ENCODE peak calls at places on chromosomes 11 and 22, in six cellular contexts. One of them, this sample, is unnamed.
A peak's percentile ranks its signal among the peaks of the same experiment; 100 is the strongest.

GRCh38 chr11:111870522-111870886 is 877 bp downstream of the ALG9 start:
- DNase-seq in adrenal gland: no peak
- DNase-seq in psoas muscle: no peak
- DNase-seq in PC-9: no peak
- DNase-seq in kidney: no peak
- DNase-seq in spleen: no peak
- DNase-seq in this sample: no peak

GRCh38 chr22:45341503-45341902 is 31.8 kb downstream of the FAM118A start:
- DNase-seq in adrenal gland: no peak
- DNase-seq in psoas muscle: no peak
- DNase-seq in PC-9: no peak
- DNase-seq in kidney: no peak
- DNase-seq in spleen: no peak
- DNase-seq in this sample: no peak

GRCh38 chr11:4044971-4045646 is 49.5 kb upstream of the RRM1 start:
- DNase-seq in adrenal gland: no peak
- DNase-seq in psoas muscle: no peak
- DNase-seq in PC-9: no peak
- DNase-seq in kidney: no peak
- DNase-seq in spleen: no peak
- DNase-seq in this sample: no peak

GRCh38 chr22:38017272-38017920 is 33.0 kb upstream of the SOX10 start:
- DNase-seq in adrenal gland: peak; percentile 93
- DNase-seq in psoas muscle: peak; percentile 82
- DNase-seq in PC-9: peak; percentile 53
- DNase-seq in kidney: peak; percentile 91
- DNase-seq in spleen: no peak
- DNase-seq in this sample: peak; percentile 69

GRCh38 chr11:75667831-75668507 is 869 bp downstream of the MAP6 start:
- DNase-seq in adrenal gland: peak; percentile 70
- DNase-seq in psoas muscle: peak; percentile 65
- DNase-seq in PC-9: no peak
- DNase-seq in kidney: peak; percentile 87
- DNase-seq in spleen: no peak
- DNase-seq in this sample: peak; percentile 40

GRCh38 chr11:62601114-62601363 is 626 bp downstream of the MTA2 start:
- DNase-seq in adrenal gland: no peak
- DNase-seq in psoas muscle: peak; percentile 64
- DNase-seq in PC-9: no peak
- DNase-seq in kidney: no peak
- DNase-seq in spleen: peak; percentile 94
- DNase-seq in this sample: no peak

GRCh38 chr11:33040862-33041453 is 1.6 kb downstream of the TCP11L1 start:
- DNase-seq in adrenal gland: no peak
- DNase-seq in psoas muscle: no peak
- DNase-seq in PC-9: no peak
- DNase-seq in kidney: no peak
- DNase-seq in spleen: no peak
- DNase-seq in this sample: no peak

GRCh38 chr11:122661182-122661945 is 5.8 kb downstream of the UBASH3B start:
- DNase-seq in adrenal gland: no peak
- DNase-seq in psoas muscle: no peak
- DNase-seq in PC-9: peak; percentile 64
- DNase-seq in kidney: no peak
- DNase-seq in spleen: no peak
- DNase-seq in this sample: peak; percentile 52

GRCh38 chr11:61442616-61443015 is 12.7 kb downstream of the SDHAF2 start:
- DNase-seq in adrenal gland: no peak
- DNase-seq in psoas muscle: no peak
- DNase-seq in PC-9: no peak
- DNase-seq in kidney: no peak
- DNase-seq in spleen: no peak
- DNase-seq in this sample: no peak

GRCh38 chr11:77806415-77806814 is 14.1 kb downstream of the RSF1 start:
- DNase-seq in adrenal gland: no peak
- DNase-seq in psoas muscle: no peak
- DNase-seq in PC-9: no peak
- DNase-seq in kidney: no peak
- DNase-seq in spleen: no peak
- DNase-seq in this sample: no peak

GRCh38 chr11:76186776-76187279 is 19.5 kb downstream of the WNT11 start:
- DNase-seq in adrenal gland: peak; percentile 66
- DNase-seq in psoas muscle: peak; percentile 42
- DNase-seq in PC-9: no peak
- DNase-seq in kidney: no peak
- DNase-seq in spleen: no peak
- DNase-seq in this sample: no peak

GRCh38 chr11:88338223-88338661 is 706 bp upstream of the CTSC start:
- DNase-seq in adrenal gland: peak; percentile 70
- DNase-seq in psoas muscle: peak; percentile 26
- DNase-seq in PC-9: peak; percentile 26
- DNase-seq in kidney: peak; percentile 65
- DNase-seq in spleen: peak; percentile 82
- DNase-seq in this sample: peak; percentile 79

GRCh38 chr11:26079966-26080365 is 252.0 kb upstream of the ANO3 start:
- DNase-seq in adrenal gland: no peak
- DNase-seq in psoas muscle: no peak
- DNase-seq in PC-9: no peak
- DNase-seq in kidney: no peak
- DNase-seq in spleen: no peak
- DNase-seq in this sample: no peak

GRCh38 chr22:33401291-33401690 is 343.1 kb upstream of the SYN3 start:
- DNase-seq in adrenal gland: no peak
- DNase-seq in psoas muscle: no peak
- DNase-seq in PC-9: no peak
- DNase-seq in kidney: no peak
- DNase-seq in spleen: no peak
- DNase-seq in this sample: peak; percentile 39

GRCh38 chr11:134863294-134863693 is 451.3 kb upstream of the B3GAT1 start:
- DNase-seq in adrenal gland: no peak
- DNase-seq in psoas muscle: no peak
- DNase-seq in PC-9: no peak
- DNase-seq in kidney: no peak
- DNase-seq in spleen: no peak
- DNase-seq in this sample: no peak

GRCh38 chr22:32538516-32538915 is 63.9 kb downstream of the FBXO7 start:
- DNase-seq in adrenal gland: no peak
- DNase-seq in psoas muscle: no peak
- DNase-seq in PC-9: no peak
- DNase-seq in kidney: no peak
- DNase-seq in spleen: no peak
- DNase-seq in this sample: no peak

GRCh38 chr11:73345481-73346147 is 30.6 kb upstream of the RELT start:
- DNase-seq in adrenal gland: no peak
- DNase-seq in psoas muscle: no peak
- DNase-seq in PC-9: no peak
- DNase-seq in kidney: no peak
- DNase-seq in spleen: no peak
- DNase-seq in this sample: no peak

GRCh38 chr11:107606122-107606521 is 15.2 kb downstream of the ELMOD1 start:
- DNase-seq in adrenal gland: no peak
- DNase-seq in psoas muscle: no peak
- DNase-seq in PC-9: no peak
- DNase-seq in kidney: no peak
- DNase-seq in spleen: no peak
- DNase-seq in this sample: no peak

GRCh38 chr11:34055218-34056000 is 3.9 kb downstream of the CAPRIN1 start:
- DNase-seq in adrenal gland: no peak
- DNase-seq in psoas muscle: no peak
- DNase-seq in PC-9: no peak
- DNase-seq in kidney: no peak
- DNase-seq in spleen: no peak
- DNase-seq in this sample: no peak

GRCh38 chr11:108929241-108929640 is 264.4 kb downstream of the DDX10 start:
- DNase-seq in adrenal gland: no peak
- DNase-seq in psoas muscle: no peak
- DNase-seq in PC-9: no peak
- DNase-seq in kidney: no peak
- DNase-seq in spleen: no peak
- DNase-seq in this sample: peak; percentile 95

GRCh38 chr11:92552942-92553341 is 328.3 kb downstream of the FAT3 start:
- DNase-seq in adrenal gland: no peak
- DNase-seq in psoas muscle: no peak
- DNase-seq in PC-9: no peak
- DNase-seq in kidney: no peak
- DNase-seq in spleen: no peak
- DNase-seq in this sample: peak; percentile 15

DNA sequence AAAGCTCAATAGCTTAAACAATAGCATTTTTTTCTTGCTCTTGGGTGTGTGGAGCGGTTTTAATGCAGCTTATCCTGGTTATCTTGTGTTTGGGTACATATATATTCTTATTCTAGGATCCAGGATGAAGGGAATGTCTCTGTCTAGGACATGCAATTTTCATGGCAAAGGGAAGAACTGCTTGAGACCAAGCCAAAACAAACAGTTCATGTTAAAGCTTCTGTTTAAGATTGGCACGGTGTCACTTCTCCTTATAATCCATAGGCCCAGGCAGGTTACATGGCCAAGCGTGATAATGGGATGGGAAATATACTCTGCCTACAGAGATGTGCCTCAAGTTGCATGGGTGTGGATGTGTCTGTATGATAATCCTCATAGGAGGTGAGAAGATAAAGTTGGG is 177.1 kb upstream of the PGR start:
- DNase-seq in adrenal gland: no peak
- DNase-seq in psoas muscle: no peak
- DNase-seq in PC-9: no peak
- DNase-seq in kidney: no peak
- DNase-seq in spleen: no peak
- DNase-seq in this sample: no peak
- TF ChIP-seq CTCF in adrenal gland: no peak
- TF ChIP-seq CTCF in psoas muscle: no peak
- TF ChIP-seq CTCF in PC-9: no peak
- TF ChIP-seq CTCF in kidney: no peak
- TF ChIP-seq CTCF in spleen: no peak
- TF ChIP-seq CTCF in this sample: no peak

DNA sequence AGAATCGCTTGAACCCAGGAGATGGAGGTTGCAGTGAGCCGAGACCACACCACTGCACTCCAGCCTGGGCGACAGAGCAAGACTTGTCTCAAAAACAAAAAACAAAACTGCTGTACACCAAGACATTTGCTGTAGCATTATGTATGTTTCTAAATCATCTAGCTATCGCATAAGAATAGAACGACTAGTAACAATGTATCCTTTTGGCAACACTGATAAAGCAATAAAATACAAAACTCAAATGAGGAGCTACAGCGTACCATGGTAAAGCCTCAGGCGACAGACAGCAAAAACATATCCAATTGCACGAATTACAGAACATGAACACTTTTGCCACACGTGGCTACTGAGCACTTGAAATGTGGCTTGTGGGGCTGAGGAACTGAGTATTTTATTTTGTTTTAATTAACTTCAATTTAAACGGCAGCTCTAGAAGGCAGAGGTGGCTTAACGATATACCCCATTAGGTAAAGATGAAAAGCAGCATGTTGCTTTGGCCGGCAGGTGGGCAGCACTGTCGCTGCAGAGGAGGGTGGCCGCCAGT is 2.3 kb downstream of the TUBGCP6 start:
- DNase-seq in adrenal gland: no peak
- DNase-seq in psoas muscle: no peak
- DNase-seq in PC-9: no peak
- DNase-seq in kidney: no peak
- DNase-seq in spleen: no peak
- DNase-seq in this sample: peak; percentile 9
- H3K4me3 ChIP-seq in adrenal gland: no peak overlapping the region
- H3K4me3 ChIP-seq in psoas muscle: peak overlapping the region; percentile 98
- H3K4me3 ChIP-seq in PC-9: peak overlapping the region; percentile 86
- H3K4me3 ChIP-seq in kidney: peak overlapping the region; percentile 57
- H3K4me3 ChIP-seq in spleen: peak overlapping the region; percentile 87
- H3K4me3 ChIP-seq in this sample: peak overlapping the region; percentile 60

GRCh38 chr22:39349506-39349966 is 255 bp upstream of the SYNGR1 start:
- DNase-seq in adrenal gland: no peak
- DNase-seq in psoas muscle: peak; percentile 46
- DNase-seq in PC-9: peak; percentile 28
- DNase-seq in kidney: no peak
- DNase-seq in spleen: peak; percentile 79
- DNase-seq in this sample: no peak
- TF ChIP-seq CTCF in adrenal gland: no peak
- TF ChIP-seq CTCF in psoas muscle: no peak
- TF ChIP-seq CTCF in PC-9: no peak
- TF ChIP-seq CTCF in kidney: peak; percentile 24
- TF ChIP-seq CTCF in spleen: no peak
- TF ChIP-seq CTCF in this sample: no peak

GRCh38 chr11:14644396-14645246 is 1.0 kb downstream of the PDE3B start:
- DNase-seq in adrenal gland: peak; percentile 13
- DNase-seq in psoas muscle: peak; percentile 18
- DNase-seq in PC-9: no peak
- DNase-seq in kidney: peak; percentile 76
- DNase-seq in spleen: peak; percentile 92
- DNase-seq in this sample: peak; percentile 9
- H3K4me3 ChIP-seq in adrenal gland: peak overlapping the region; percentile 58
- H3K4me3 ChIP-seq in psoas muscle: peak overlapping the region; percentile 87
- H3K4me3 ChIP-seq in PC-9: peak overlapping the region; percentile 75
- H3K4me3 ChIP-seq in kidney: peak overlapping the region; percentile 58
- H3K4me3 ChIP-seq in spleen: peak overlapping the region; percentile 90
- H3K4me3 ChIP-seq in this sample: peak overlapping the region; percentile 73

GRCh38 chr11:46321757-46322156 is 25.5 kb upstream of the DGKZ start:
- DNase-seq in adrenal gland: no peak
- DNase-seq in psoas muscle: no peak
- DNase-seq in PC-9: no peak
- DNase-seq in kidney: no peak
- DNase-seq in spleen: no peak
- DNase-seq in this sample: no peak

GRCh38 chr11:46319074-46319453 is 28.2 kb upstream of the DGKZ start:
- DNase-seq in adrenal gland: no peak
- DNase-seq in psoas muscle: no peak
- DNase-seq in PC-9: no peak
- DNase-seq in kidney: no peak
- DNase-seq in spleen: no peak
- DNase-seq in this sample: no peak

GRCh38 chr11:46326813-46327416 is 20.3 kb upstream of the DGKZ start:
- DNase-seq in adrenal gland: no peak
- DNase-seq in psoas muscle: no peak
- DNase-seq in PC-9: no peak
- DNase-seq in kidney: no peak
- DNase-seq in spleen: no peak
- DNase-seq in this sample: no peak

GRCh38 chr11:46327829-46328228 is 19.4 kb upstream of the DGKZ start:
- DNase-seq in adrenal gland: no peak
- DNase-seq in psoas muscle: no peak
- DNase-seq in PC-9: peak; percentile 32
- DNase-seq in kidney: no peak
- DNase-seq in spleen: no peak
- DNase-seq in this sample: no peak

DNA sequence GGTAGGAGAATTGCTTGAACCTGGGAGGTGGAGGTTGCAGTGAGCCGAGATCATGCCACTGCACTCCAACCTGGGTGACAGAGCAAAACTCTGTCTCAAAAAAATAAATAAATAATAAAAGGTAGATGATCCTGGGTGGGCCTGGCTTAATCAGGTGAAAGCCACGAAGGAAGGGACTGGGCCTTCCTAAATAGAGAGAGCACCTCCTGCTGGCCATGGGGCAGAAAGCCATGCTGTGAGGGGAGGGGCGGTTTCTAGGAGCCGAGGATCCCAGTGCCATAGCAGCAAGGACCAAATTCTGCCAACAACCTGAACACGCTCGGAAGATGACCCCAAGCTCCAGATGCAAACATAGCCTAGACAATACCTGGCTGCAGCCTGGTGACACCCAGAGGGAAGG is 24.5 kb upstream of the DGKZ start:
- DNase-seq in adrenal gland: no peak
- DNase-seq in psoas muscle: no peak
- DNase-seq in PC-9: no peak
- DNase-seq in kidney: no peak
- DNase-seq in spleen: no peak
- DNase-seq in this sample: peak; percentile 31
- TF ChIP-seq CTCF in adrenal gland: no peak
- TF ChIP-seq CTCF in psoas muscle: no peak
- TF ChIP-seq CTCF in PC-9: peak; percentile 44
- TF ChIP-seq CTCF in kidney: no peak
- TF ChIP-seq CTCF in spleen: no peak
- TF ChIP-seq CTCF in this sample: peak; percentile 48

This sample was measured in fibroblast of the aortic adventitia.